ENCODE peak calls at places on chromosome 1, in seven cellular contexts. N, G, Q, P, B, E and L are unnamed samples.

GRCh38 chr1:164804366-164804765 is 245.4 kb downstream of the PBX1 start:
- DNase-seq in N (no peak), G (no peak), Q (no peak), P (no peak), B (peak), E (no peak), L (no peak)

GRCh38 chr1:15173863-15174614 is 20.5 kb downstream of the TMEM51 start:
- DNase-seq in N (no peak), G (no peak), Q (no peak), P (peak), B (no peak), E (no peak), L (peak)

GRCh38 chr1:56561227-56562019 is 17.9 kb downstream of the PLPP3 start:
- DNase-seq in N (no peak), G (no peak), Q (no peak), P (no peak), B (no peak), E (no peak), L (no peak)

GRCh38 chr1:245086389-245086969 is 68.3 kb upstream of the KIF26B start:
- DNase-seq in N (no peak), G (no peak), Q (no peak), P (no peak), B (peak), E (no peak), L (peak)

GRCh38 chr1:152941037-152941700 is 5.8 kb upstream of the SPRR5 start:
- DNase-seq in N (no peak), G (no peak), Q (no peak), P (no peak), B (no peak), E (no peak), L (peak)

GRCh38 chr1:165842363-165843129 is 15.1 kb downstream of the UCK2 start:
- DNase-seq in N (peak), G (no peak), Q (peak), P (no peak), B (peak), E (peak), L (peak)

GRCh38 chr1:4554291-4554865 is 100.0 kb upstream of the AJAP1 start:
- DNase-seq in N (no peak), G (no peak), Q (no peak), P (no peak), B (no peak), E (no peak), L (no peak)

GRCh38 chr1:230495891-230496385 is 69.8 kb upstream of the PGBD5 start:
- DNase-seq in N (no peak), G (no peak), Q (peak), P (no peak), B (no peak), E (peak), L (no peak)

GRCh38 chr1:244311784-244312532 is 139.8 kb downstream of the ADSS2 start:
- DNase-seq in N (no peak), G (no peak), Q (no peak), P (peak), B (no peak), E (no peak), L (no peak)

GRCh38 chr1:168301664-168302320 is 21.1 kb downstream of the TBX19 start:
- DNase-seq in N (no peak), G (no peak), Q (peak), P (no peak), B (peak), E (peak), L (peak)

GRCh38 chr1:16038620-16038912 is 5.0 kb upstream of the CLCNKB start:
- DNase-seq in N (no peak), G (no peak), Q (no peak), P (no peak), B (no peak), E (peak), L (no peak)

GRCh38 chr1:178134061-178134460 is 40.2 kb downstream of the RASAL2 start:
- DNase-seq in N (peak), G (no peak), Q (peak), P (no peak), B (peak), E (peak), L (peak)

GRCh38 chr1:227759345-227760300 is 24.4 kb downstream of the SNAP47 start:
- DNase-seq in N (peak), G (no peak), Q (peak), P (no peak), B (peak), E (peak), L (peak)

GRCh38 chr1:36384542-36385409 is 948 bp downstream of the STK40 start:
- DNase-seq in N (peak), G (peak), Q (peak), P (peak), B (no peak), E (peak), L (peak)

GRCh38 chr1:109040627-109041613 is 982 bp downstream of the WDR47 start:
- DNase-seq in N (peak), G (peak), Q (peak), P (no peak), B (no peak), E (peak), L (peak)

GRCh38 chr1:51877434-51878306 is 857 bp downstream of the NRDC start:
- DNase-seq in N (peak), G (peak), Q (peak), P (peak), B (peak), E (peak), L (peak)

GRCh38 chr1:183810172-183810571 is 5.3 kb downstream of the RGL1 start:
- DNase-seq in N (no peak), G (no peak), Q (no peak), P (no peak), B (peak), E (no peak), L (no peak)